ENCODE peak calls at places on chromosomes 5 and 9, in seven cellular contexts. Y is prostate gland, Z is HCT116, G is heart left ventricle, E is breast epithelium, C is lower leg skin, U is NB4. Q is an unnamed sample.
A peak's percentile ranks its signal among the peaks of the same experiment; 100 is the strongest.

GRCh38 chr5:61120534-61120933 is 41.7 kb downstream of the SMIM15 start:
- DNase-seq in Y (no peak), Z (no peak), G (no peak), E (no peak), C (no peak), U (no peak), Q (no peak)

GRCh38 chr5:51960617-51961115 is 577.4 kb downstream of the ISL1 start:
- DNase-seq in Y (no peak), Z (peak; percentile 7), G (no peak), E (no peak), C (no peak), U (peak; percentile 15), Q (no peak)

GRCh38 chr9:112332977-112333638 is at the start of gene PTBP3:
- DNase-seq in Y (peak; percentile 78), Z (no peak), G (peak; percentile 82), E (peak; percentile 74), C (peak; percentile 96), U (peak; percentile 86), Q (peak; percentile 88)

GRCh38 chr9:14240491-14240890 is 73.5 kb downstream of the NFIB start:
- DNase-seq in Y (no peak), Z (no peak), G (no peak), E (no peak), C (no peak), U (no peak), Q (no peak)

GRCh38 chr5:86968311-86968753 is 299.4 kb upstream of the RASA1 start:
- DNase-seq in Y (no peak), Z (peak; percentile 54), G (peak; percentile 49), E (peak; percentile 35), C (no peak), U (peak; percentile 35), Q (peak; percentile 40)

GRCh38 chr9:90795084-90795483 is 6.5 kb upstream of the SYK start:
- DNase-seq in Y (no peak), Z (no peak), G (no peak), E (no peak), C (no peak), U (peak; percentile 32), Q (peak; percentile 27)

GRCh38 chr5:73719616-73720015 is 93.6 kb downstream of the ARHGEF28 start:
- DNase-seq in Y (no peak), Z (no peak), G (no peak), E (no peak), C (no peak), U (no peak), Q (no peak)

GRCh38 chr5:138661342-138661975 is 86.3 kb upstream of the HSPA9 start:
- DNase-seq in Y (no peak), Z (no peak), G (peak; percentile 13), E (no peak), C (no peak), U (peak; percentile 78), Q (no peak)

GRCh38 chr5:80318212-80318611 is 1.6 kb upstream of the SPZ1 start:
- DNase-seq in Y (no peak), Z (no peak), G (no peak), E (no peak), C (no peak), U (no peak), Q (no peak)

GRCh38 chr5:89534331-89534730 is 651.3 kb upstream of the MEF2C start:
- DNase-seq in Y (no peak), Z (no peak), G (no peak), E (no peak), C (no peak), U (no peak), Q (no peak)

GRCh38 chr5:73178265-73178664 is 5.3 kb downstream of the TMEM174 start:
- DNase-seq in Y (no peak), Z (no peak), G (no peak), E (no peak), C (no peak), U (no peak), Q (no peak)

GRCh38 chr9:36721846-36722588 is 149.3 kb downstream of the MELK start:
- DNase-seq in Y (no peak), Z (no peak), G (no peak), E (no peak), C (peak; percentile 78), U (no peak), Q (peak; percentile 79)

GRCh38 chr5:56415356-56415765 is 182.2 kb upstream of the ANKRD55 start:
- DNase-seq in Y (no peak), Z (no peak), G (peak; percentile 59), E (no peak), C (no peak), U (peak; percentile 97), Q (no peak)

GRCh38 chr5:31449175-31449574 is 82.7 kb downstream of the DROSHA start:
- DNase-seq in Y (no peak), Z (no peak), G (no peak), E (no peak), C (no peak), U (no peak), Q (no peak)

GRCh38 chr9:82957526-82958379 is 105.2 kb downstream of the RASEF start:
- DNase-seq in Y (no peak), Z (no peak), G (no peak), E (no peak), C (no peak), U (no peak), Q (peak; percentile 29)

GRCh38 chr5:74415695-74416102 is 224.8 kb downstream of the ENC1 start:
- DNase-seq in Y (no peak), Z (no peak), G (no peak), E (no peak), C (no peak), U (no peak), Q (no peak)

GRCh38 chr5:15995206-15996052 is 184.2 kb downstream of the MARCHF11 start:
- DNase-seq in Y (no peak), Z (no peak), G (no peak), E (no peak), C (no peak), U (peak; percentile 46), Q (no peak)

GRCh38 chr5:113233606-113234005 is 201.2 kb downstream of the TSSK1B start:
- DNase-seq in Y (no peak), Z (no peak), G (no peak), E (no peak), C (no peak), U (no peak), Q (no peak)

GRCh38 chr5:18088020-18088579 is 453.8 kb downstream of the TAF11L14 start:
- DNase-seq in Y (no peak), Z (no peak), G (no peak), E (no peak), C (no peak), U (no peak), Q (no peak)

GRCh38 chr9:70421272-70422180 is 7.1 kb upstream of the KLF9 start:
- DNase-seq in Y (no peak), Z (no peak), G (no peak), E (peak; percentile 59), C (no peak), U (peak; percentile 17), Q (peak; percentile 41)

GRCh38 chr5:102138243-102138653 is 157.8 kb downstream of the SLCO4C1 start:
- DNase-seq in Y (no peak), Z (no peak), G (no peak), E (no peak), C (no peak), U (no peak), Q (no peak)

GRCh38 chr9:18390393-18390792 is 83.6 kb upstream of the ADAMTSL1 start:
- DNase-seq in Y (no peak), Z (no peak), G (no peak), E (no peak), C (no peak), U (no peak), Q (no peak)

GRCh38 chr5:57986746-57987145 is 473.1 kb downstream of the PLK2 start:
- DNase-seq in Y (no peak), Z (no peak), G (no peak), E (no peak), C (no peak), U (no peak), Q (no peak)

GRCh38 chr5:160930361-160930760 is 78.3 kb upstream of the ATP10B start:
- DNase-seq in Y (no peak), Z (no peak), G (no peak), E (no peak), C (no peak), U (no peak), Q (peak; percentile 10)

GRCh38 chr9:107283621-107284616 is 840 bp downstream of the RAD23B start:
- DNase-seq in Y (peak; percentile 81), Z (peak; percentile 51), G (peak; percentile 81), E (peak; percentile 65), C (peak; percentile 91), U (peak; percentile 84), Q (peak; percentile 86)
- TF ChIP-seq POLR2A in Y (peak; percentile 51), Z (no peak), G (no peak), E (no peak), C (no peak), U (no peak), Q (no peak)

GRCh38 chr5:10615693-10616092 is 51.8 kb downstream of the ANKRD33B start:
- DNase-seq in Y (no peak), Z (no peak), G (no peak), E (no peak), C (no peak), U (no peak), Q (no peak)
- H3K4me3 ChIP-seq in Y (no peak overlapping the region), Z (no peak overlapping the region), G (no peak overlapping the region), E (no peak overlapping the region), C (no peak overlapping the region), U (no peak overlapping the region), Q (no peak overlapping the region)

GRCh38 chr5:150152636-150153462 is 2.8 kb downstream of the PDGFRB start:
- DNase-seq in Y (no peak), Z (no peak), G (no peak), E (no peak), C (no peak), U (no peak), Q (no peak)

GRCh38 chr5:150154618-150155134 is 969 bp downstream of the PDGFRB start:
- DNase-seq in Y (no peak), Z (no peak), G (no peak), E (no peak), C (no peak), U (no peak), Q (no peak)

GRCh38 chr5:150155258-150156032 is at the start of gene PDGFRB:
- DNase-seq in Y (peak; percentile 47), Z (no peak), G (peak; percentile 89), E (peak; percentile 82), C (peak; percentile 98), U (no peak), Q (peak; percentile 67)

GRCh38 chr5:150153483-150153882 is 2.2 kb downstream of the PDGFRB start:
- DNase-seq in Y (no peak), Z (no peak), G (no peak), E (no peak), C (no peak), U (no peak), Q (no peak)

GRCh38 chr5:150153957-150154617 is 1.6 kb downstream of the PDGFRB start:
- DNase-seq in Y (no peak), Z (no peak), G (no peak), E (no peak), C (no peak), U (peak; percentile 74), Q (no peak)
- TF ChIP-seq CTCF in Y (no peak), Z (no peak), G (no peak), E (no peak), C (no peak), U (no peak), Q (no peak)

GRCh38 chr5:30347858-30348257 is 845.6 kb upstream of the CDH6 start:
- DNase-seq in Y (no peak), Z (no peak), G (no peak), E (no peak), C (no peak), U (no peak), Q (no peak)

GRCh38 chr5:30341492-30341891 is 852.0 kb upstream of the CDH6 start:
- DNase-seq in Y (no peak), Z (no peak), G (no peak), E (no peak), C (no peak), U (no peak), Q (no peak)

GRCh38 chr5:30343707-30344106 is 849.8 kb upstream of the CDH6 start:
- DNase-seq in Y (no peak), Z (no peak), G (no peak), E (no peak), C (no peak), U (no peak), Q (no peak)
- TF ChIP-seq POLR2A in Y (no peak), Z (no peak), G (no peak), E (no peak), C (no peak), U (no peak), Q (no peak)

Q was measured in thyroid gland.